ENCODE peak calls at places on chromosome 22, in six cellular contexts. One of them, this sample, is unnamed.
A peak's percentile ranks its signal among the peaks of the same experiment; 100 is the strongest.

GRCh38 chr22:21961886-21962654 is 9.4 kb upstream of the PPM1F start:
- DNase-seq in right lobe of liver: peak; percentile 74
- DNase-seq in kidney: no peak
- DNase-seq in NCI-H748 treated with DMSO at 0.1 percent for 48 hours: no peak
- DNase-seq in EH: peak; percentile 40
- DNase-seq in substantia nigra: no peak
- DNase-seq in this sample: no peak

GRCh38 chr22:17266261-17266971 is 47.2 kb upstream of the ADA2 start:
- DNase-seq in right lobe of liver: no peak
- DNase-seq in kidney: peak; percentile 80
- DNase-seq in NCI-H748 treated with DMSO at 0.1 percent for 48 hours: peak; percentile 40
- DNase-seq in EH: no peak
- DNase-seq in substantia nigra: no peak
- DNase-seq in this sample: peak; percentile 55

GRCh38 chr22:43399980-43400358 is 11.8 kb upstream of the MPPED1 start:
- DNase-seq in right lobe of liver: peak; percentile 84
- DNase-seq in kidney: peak; percentile 67
- DNase-seq in NCI-H748 treated with DMSO at 0.1 percent for 48 hours: no peak
- DNase-seq in EH: no peak
- DNase-seq in substantia nigra: no peak
- DNase-seq in this sample: no peak

GRCh38 chr22:47169801-47170140 is 407.3 kb downstream of the TBC1D22A start:
- DNase-seq in right lobe of liver: peak; percentile 13
- DNase-seq in kidney: peak; percentile 52
- DNase-seq in NCI-H748 treated with DMSO at 0.1 percent for 48 hours: no peak
- DNase-seq in EH: no peak
- DNase-seq in substantia nigra: no peak
- DNase-seq in this sample: no peak

GRCh38 chr22:30290679-30291333 is 1.5 kb upstream of the CASTOR1 start:
- DNase-seq in right lobe of liver: peak; percentile 83
- DNase-seq in kidney: peak; percentile 96
- DNase-seq in NCI-H748 treated with DMSO at 0.1 percent for 48 hours: no peak
- DNase-seq in EH: peak; percentile 74
- DNase-seq in substantia nigra: peak; percentile 60
- DNase-seq in this sample: peak; percentile 93

GRCh38 chr22:38504731-38505594 is 1.1 kb downstream of the DDX17 start:
- DNase-seq in right lobe of liver: peak; percentile 69
- DNase-seq in kidney: peak; percentile 82
- DNase-seq in NCI-H748 treated with DMSO at 0.1 percent for 48 hours: peak; percentile 26
- DNase-seq in EH: peak; percentile 60
- DNase-seq in substantia nigra: no peak
- DNase-seq in this sample: no peak

GRCh38 chr22:23419931-23420330 is 160.2 kb downstream of the IGLL1 start:
- DNase-seq in right lobe of liver: no peak
- DNase-seq in kidney: no peak
- DNase-seq in NCI-H748 treated with DMSO at 0.1 percent for 48 hours: no peak
- DNase-seq in EH: no peak
- DNase-seq in substantia nigra: no peak
- DNase-seq in this sample: no peak

GRCh38 chr22:23370251-23370650 is 189.9 kb downstream of the BCR start:
- DNase-seq in right lobe of liver: no peak
- DNase-seq in kidney: no peak
- DNase-seq in NCI-H748 treated with DMSO at 0.1 percent for 48 hours: no peak
- DNase-seq in EH: no peak
- DNase-seq in substantia nigra: no peak
- DNase-seq in this sample: no peak

GRCh38 chr22:49345896-49346295 is 481.8 kb downstream of the BRD1 start:
- DNase-seq in right lobe of liver: no peak
- DNase-seq in kidney: peak; percentile 51
- DNase-seq in NCI-H748 treated with DMSO at 0.1 percent for 48 hours: no peak
- DNase-seq in EH: no peak
- DNase-seq in substantia nigra: no peak
- DNase-seq in this sample: no peak

GRCh38 chr22:32023251-32023827 is 19.7 kb upstream of the SLC5A1 start:
- DNase-seq in right lobe of liver: no peak
- DNase-seq in kidney: no peak
- DNase-seq in NCI-H748 treated with DMSO at 0.1 percent for 48 hours: no peak
- DNase-seq in EH: no peak
- DNase-seq in substantia nigra: no peak
- DNase-seq in this sample: no peak

GRCh38 chr22:29958170-29958569 is 75.2 kb downstream of the MTMR3 start:
- DNase-seq in right lobe of liver: no peak
- DNase-seq in kidney: no peak
- DNase-seq in NCI-H748 treated with DMSO at 0.1 percent for 48 hours: no peak
- DNase-seq in EH: no peak
- DNase-seq in substantia nigra: no peak
- DNase-seq in this sample: no peak